ENCODE peak calls at places on chromosomes 5 and 9, in six cellular contexts. C, L, W, F, Q and M are unnamed samples.
A peak's percentile ranks its signal among the peaks of the same experiment; 100 is the strongest.

GRCh38 chr5:178207183-178207916 is 3.0 kb downstream of the HNRNPAB start:
- DNase-seq in F (no peak), C (no peak), Q (peak; percentile 56), L (peak; percentile 67), W (peak; percentile 69), M (no peak)

GRCh38 chr9:120904061-120904998 is 22.3 kb downstream of the TRAF1 start:
- DNase-seq in C (no peak), Q (no peak), F (peak; percentile 48), W (no peak), L (no peak), M (no peak)

GRCh38 chr9:104287255-104287872 is 193.3 kb downstream of the SMC2 start:
- DNase-seq in F (no peak), W (peak; percentile 25), Q (no peak), C (no peak), L (peak; percentile 6), M (no peak)

GRCh38 chr5:58452566-58453258 is 7.2 kb downstream of the PLK2 start:
- DNase-seq in C (no peak), F (no peak), W (peak; percentile 36), Q (peak; percentile 41), L (no peak), M (no peak)

GRCh38 chr9:81552571-81552970 is 136.8 kb downstream of the TLE1 start:
- DNase-seq in L (no peak), W (no peak), C (no peak), Q (no peak), F (no peak), M (no peak)

GRCh38 chr9:134066923-134067851 is 639 bp downstream of the BRD3 start:
- DNase-seq in L (peak; percentile 15), C (no peak), Q (peak; percentile 68), W (peak; percentile 34), F (peak; percentile 30), M (peak; percentile 64)

GRCh38 chr5:172973931-172974330 is 9.6 kb upstream of the ATP6V0E1 start:
- DNase-seq in F (no peak), C (no peak), W (peak; percentile 58), L (no peak), Q (no peak), M (no peak)

GRCh38 chr9:72539824-72540347 is 18.5 kb downstream of the TMC1 start:
- DNase-seq in C (no peak), F (no peak), W (no peak), L (no peak), Q (peak; percentile 50), M (peak; percentile 17)

GRCh38 chr5:144436007-144436406 is 265.3 kb downstream of the KCTD16 start:
- DNase-seq in Q (no peak), W (no peak), C (no peak), L (no peak), F (no peak), M (no peak)

GRCh38 chr5:99104538-99105132 is 175.8 kb upstream of the CHD1 start:
- DNase-seq in C (peak; percentile 2), L (peak; percentile 43), Q (no peak), F (no peak), W (peak; percentile 59), M (no peak)

GRCh38 chr9:127132921-127133647 is 10.6 kb upstream of the ANGPTL2 start:
- DNase-seq in C (no peak), F (no peak), Q (peak; percentile 84), W (peak; percentile 53), L (peak; percentile 50), M (peak; percentile 38)

GRCh38 chr9:37290366-37290765 is 132.1 kb upstream of the GRHPR start:
- DNase-seq in L (no peak), C (no peak), F (no peak), Q (no peak), W (no peak), M (no peak)

GRCh38 chr5:170479484-170479883 is 24.3 kb upstream of the KCNIP1 start:
- DNase-seq in W (peak; percentile 34), F (no peak), Q (peak; percentile 47), C (no peak), L (no peak), M (no peak)

GRCh38 chr5:669111-669841 is 23.9 kb downstream of the TPPP start:
- DNase-seq in F (peak; percentile 17), C (no peak), L (no peak), Q (peak; percentile 88), W (no peak), M (no peak)

GRCh38 chr9:127131871-127132270 is 9.4 kb upstream of the ANGPTL2 start:
- DNase-seq in Q (peak; percentile 40), F (no peak), C (peak; percentile 43), L (peak; percentile 86), W (peak; percentile 86), M (no peak)

GRCh38 chr5:62649476-62650113 is 71.0 kb downstream of the LRRC70 start:
- DNase-seq in F (no peak), W (no peak), L (no peak), C (no peak), Q (peak; percentile 60), M (no peak)

GRCh38 chr9:129306318-129306973 is 128.4 kb upstream of the IER5L start:
- DNase-seq in Q (peak; percentile 44), W (no peak), C (no peak), L (no peak), F (no peak), M (no peak)

GRCh38 chr5:141779642-141780041 is 97.6 kb upstream of the ARAP3 start:
- DNase-seq in Q (peak; percentile 65), F (no peak), C (no peak), W (peak; percentile 45), L (peak; percentile 87), M (peak; percentile 34)

GRCh38 chr9:114430443-114430842 is 42.7 kb upstream of the AKNA start:
- DNase-seq in C (no peak), W (no peak), L (no peak), F (no peak), Q (peak; percentile 46), M (no peak)

GRCh38 chr5:2756211-2756746 is 4.8 kb upstream of the IRX2 start:
- DNase-seq in Q (peak; percentile 93), W (peak; percentile 70), F (no peak), L (peak; percentile 87), C (no peak), M (peak; percentile 70)

GRCh38 chr5:61394793-61395192 is 62.7 kb downstream of the ZSWIM6 start:
- DNase-seq in W (no peak), L (peak; percentile 54), Q (no peak), C (no peak), F (no peak), M (no peak)

GRCh38 chr9:127903557-127904475 is 4.4 kb upstream of the ST6GALNAC6 start:
- DNase-seq in F (peak; percentile 56), Q (peak; percentile 91), W (no peak), L (no peak), C (no peak), M (peak; percentile 73)

GRCh38 chr5:93585054-93585751 is 2.2 kb downstream of the NR2F1 start:
- DNase-seq in Q (peak; percentile 78), C (no peak), W (no peak), F (no peak), L (no peak), M (peak; percentile 48)

GRCh38 chr5:89336111-89336510 is 453.1 kb upstream of the MEF2C start:
- DNase-seq in W (no peak), L (no peak), Q (no peak), F (no peak), C (no peak), M (no peak)

GRCh38 chr9:33835625-33836260 is 18.8 kb downstream of the UBE2R2 start:
- DNase-seq in Q (no peak), F (no peak), L (no peak), C (no peak), W (no peak), M (no peak)
- TF ChIP-seq CTCF in Q (no peak), F (no peak), L (no peak), C (no peak), W (no peak), M (no peak)

GRCh38 chr5:10740384-10740783 is 20.6 kb downstream of the DAP start:
- DNase-seq in Q (no peak), L (no peak), F (no peak), W (no peak), C (no peak), M (no peak)

GRCh38 chr5:10737880-10738279 is 23.2 kb downstream of the DAP start:
- DNase-seq in W (no peak), C (no peak), Q (no peak), F (no peak), L (no peak), M (no peak)

GRCh38 chr5:10744681-10745080 is 16.4 kb downstream of the DAP start:
- DNase-seq in L (no peak), W (no peak), F (no peak), C (no peak), Q (no peak), M (no peak)

GRCh38 chr5:10745133-10745532 is 15.9 kb downstream of the DAP start:
- DNase-seq in C (no peak), F (no peak), Q (no peak), L (peak; percentile 31), W (no peak), M (no peak)

GRCh38 chr5:10741661-10742060 is 19.4 kb downstream of the DAP start:
- DNase-seq in Q (no peak), L (no peak), F (no peak), W (no peak), C (no peak), M (no peak)
- TF ChIP-seq CTCF in Q (peak; percentile 51), L (no peak), F (no peak), W (peak; percentile 13), C (no peak), M (no peak)

GRCh38 chr5:8845316-8845715 is 700.6 kb downstream of the SEMA5A start:
- DNase-seq in F (no peak), W (peak; percentile 74), L (peak; percentile 86), C (no peak), Q (no peak), M (no peak)

GRCh38 chr5:8843766-8844165 is 702.1 kb downstream of the SEMA5A start:
- DNase-seq in W (peak; percentile 73), Q (no peak), F (no peak), L (peak; percentile 91), C (no peak), M (no peak)

GRCh38 chr5:8844206-8844605 is 701.7 kb downstream of the SEMA5A start:
- DNase-seq in W (no peak), Q (no peak), F (no peak), C (no peak), L (no peak), M (no peak)

GRCh38 chr5:8844847-8845246 is 701.0 kb downstream of the SEMA5A start:
- DNase-seq in L (peak; percentile 27), W (peak; percentile 47), F (no peak), C (no peak), Q (no peak), M (no peak)

DNA sequence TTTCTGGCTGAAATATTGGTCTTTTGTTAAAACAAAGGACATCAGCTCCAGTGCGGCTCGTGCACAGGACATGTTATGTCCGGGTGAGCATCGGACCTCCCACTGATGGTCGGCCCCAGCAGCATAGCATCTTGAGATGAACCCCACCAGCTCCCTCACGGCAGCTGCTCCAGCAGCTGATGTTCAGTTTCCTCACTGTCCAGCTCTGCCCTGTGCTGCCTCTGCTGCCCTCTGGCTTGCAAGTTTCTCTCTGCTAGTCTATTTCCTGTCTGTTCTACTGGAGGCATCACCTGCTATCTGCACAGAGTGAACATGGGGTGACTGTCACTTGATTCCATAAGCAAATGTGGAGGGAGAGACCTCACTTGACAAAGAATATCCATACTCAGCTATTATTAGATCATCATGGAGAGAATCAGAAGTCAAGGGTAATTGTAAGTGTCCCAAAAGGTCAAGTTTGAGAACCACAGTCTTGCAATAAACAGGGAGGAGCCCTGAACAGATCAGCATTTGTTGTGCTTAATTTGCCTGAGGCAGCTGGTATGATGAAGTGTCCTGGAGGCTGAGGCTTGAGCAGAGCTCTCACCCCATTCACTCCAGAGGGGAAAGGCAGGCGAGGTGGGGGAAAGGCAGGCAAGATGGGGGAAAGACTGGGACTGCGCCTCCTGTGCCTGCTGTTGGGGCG is 702.8 kb downstream of the SEMA5A start:
- DNase-seq in Q (no peak), F (no peak), C (no peak), L (peak; percentile 59), W (peak; percentile 53), M (no peak)
- TF ChIP-seq CTCF in Q (peak; percentile 62), F (no peak), C (peak; percentile 66), L (peak; percentile 50), W (peak; percentile 63), M (no peak)

GRCh38 chr5:148125641-148126040 is 42.7 kb upstream of the SPINK14 start:
- DNase-seq in L (peak; percentile 28), Q (no peak), W (peak; percentile 27), C (no peak), F (no peak), M (no peak)
- TF ChIP-seq CTCF in L (peak; percentile 32), Q (peak; percentile 57), W (peak; percentile 15), C (peak; percentile 39), F (no peak), M (peak; percentile 32)